ENCODE peak calls at places on chromosomes 5 and 9, in four cellular contexts. M, F, L and N are unnamed samples. For H3K36me3, the result is how much of the 10 kb centered on the place peaks cover.

GRCh38 chr5:140696891-140697492 is 3.3 kb upstream of the ZMAT2 start:
- DNase-seq in L (no peak), M (no peak), F (no peak), N (no peak)

GRCh38 chr9:127742435-127743088 is 7.5 kb upstream of the TOR2A start:
- DNase-seq in M (peak), F (no peak), L (no peak), N (no peak)

GRCh38 chr5:56763711-56764466 is 51.5 kb upstream of the MAP3K1 start:
- DNase-seq in F (peak), L (peak), M (peak), N (no peak)

GRCh38 chr5:170132642-170133448 is 27.1 kb downstream of the FOXI1 start:
- DNase-seq in F (peak), M (no peak), L (peak), N (no peak)

GRCh38 chr5:149887622-149888183 is 56.9 kb downstream of the PDE6A start:
- DNase-seq in F (peak), L (peak), M (peak), N (no peak)

GRCh38 chr5:14199902-14200301 is 56.8 kb downstream of the TRIO start:
- DNase-seq in F (no peak), M (no peak), L (no peak), N (no peak)

GRCh38 chr5:2263763-2264162 is 381.0 kb upstream of the IRX4 start:
- DNase-seq in L (no peak), M (no peak), F (no peak), N (no peak)

GRCh38 chr5:148476302-148476701 is 92.5 kb downstream of the FBXO38 start:
- DNase-seq in L (no peak), F (no peak), M (no peak), N (no peak)

GRCh38 chr9:69019808-69020207 is 5.9 kb upstream of the PRKACG start:
- DNase-seq in L (no peak), F (no peak), M (no peak), N (no peak)

GRCh38 chr5:84343171-84343570 is 41.5 kb downstream of the EDIL3 start:
- DNase-seq in M (no peak), F (no peak), L (no peak), N (no peak)

GRCh38 chr5:59328801-59329296 is 564.7 kb downstream of the PDE4D start:
- DNase-seq in F (peak), L (no peak), M (peak), N (peak)

GRCh38 chr5:125412051-125412560 is 665.7 kb upstream of the ZNF608 start:
- DNase-seq in M (peak), F (peak), L (peak), N (no peak)

DNA sequence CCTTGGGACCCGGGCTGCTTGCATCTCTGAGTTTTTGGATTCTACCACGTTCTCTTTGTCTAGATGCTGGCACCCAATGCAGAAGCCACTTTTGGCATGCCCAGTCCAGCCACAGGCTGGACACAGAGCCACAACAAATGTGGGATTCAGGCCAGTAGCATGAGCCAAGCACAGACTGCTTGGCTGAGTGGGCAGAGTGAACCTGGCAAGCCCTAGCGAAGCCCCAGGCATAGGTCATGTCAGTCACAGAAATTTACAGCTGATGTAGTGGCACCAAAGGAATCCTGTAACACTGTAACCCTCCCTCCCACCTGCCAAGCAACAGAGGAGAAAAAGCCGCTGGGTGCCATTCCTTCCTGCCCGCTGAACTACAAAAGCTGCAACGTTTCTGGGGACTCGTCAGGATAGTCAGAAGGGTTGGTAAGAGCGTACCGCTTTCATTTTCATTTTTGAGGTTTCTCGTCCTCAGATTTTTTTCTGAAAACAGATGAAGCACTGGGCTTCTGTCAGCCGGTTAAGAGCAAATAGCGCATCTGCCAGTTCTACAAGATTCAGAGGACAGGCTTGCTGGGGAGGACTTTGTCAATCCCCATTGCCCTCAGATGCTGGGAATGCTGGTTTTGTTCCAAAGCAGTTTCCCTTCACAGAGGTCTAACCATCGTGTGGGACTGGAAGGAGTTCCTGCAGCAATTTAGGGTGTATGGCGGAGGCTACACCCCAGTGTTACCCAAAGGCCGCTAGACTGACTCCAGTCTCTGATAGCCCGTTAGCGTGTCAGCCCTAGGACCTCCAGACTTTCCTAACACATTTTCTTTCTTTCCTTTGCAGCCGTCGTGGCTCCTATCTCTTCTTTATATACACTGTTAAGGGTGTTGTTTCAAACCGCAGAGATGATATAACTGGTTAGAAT is 399.0 kb downstream of the HTR1A start:
- DNase-seq in F (no peak), M (no peak), L (no peak), N (no peak)
- H3K4me3 ChIP-seq in F (no peak), M (no peak), L (no peak), N (no peak)

GRCh38 chr5:86665984-86666760 is 48.4 kb downstream of the COX7C start:
- DNase-seq in F (no peak), L (no peak), M (no peak), N (no peak)

GRCh38 chr5:86666981-86667380 is 49.2 kb downstream of the COX7C start:
- DNase-seq in M (no peak), F (no peak), L (no peak), N (no peak)

DNA sequence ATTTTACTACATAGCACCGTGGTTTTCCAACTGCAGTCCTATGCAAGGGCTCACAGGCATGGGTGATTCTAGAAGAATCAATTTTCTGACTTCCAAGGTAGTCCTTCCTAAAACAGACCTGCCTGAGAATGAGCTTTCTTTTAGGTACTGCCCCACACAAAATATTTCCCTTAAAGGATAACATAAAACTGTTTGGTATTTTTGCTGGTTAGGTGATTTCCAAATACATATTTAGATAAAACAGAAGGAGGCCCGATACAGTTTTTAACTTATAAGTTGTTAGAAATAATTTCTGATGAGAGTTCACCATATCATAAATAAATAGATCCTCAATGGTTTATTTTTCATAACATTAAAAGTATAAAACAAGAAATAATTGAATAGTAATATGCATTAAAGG is 46.4 kb downstream of the COX7C start:
- DNase-seq in F (no peak), L (no peak), M (no peak), N (no peak)
- H3K27ac ChIP-seq in F (no peak), L (no peak), M (no peak), N (no peak)

DNA sequence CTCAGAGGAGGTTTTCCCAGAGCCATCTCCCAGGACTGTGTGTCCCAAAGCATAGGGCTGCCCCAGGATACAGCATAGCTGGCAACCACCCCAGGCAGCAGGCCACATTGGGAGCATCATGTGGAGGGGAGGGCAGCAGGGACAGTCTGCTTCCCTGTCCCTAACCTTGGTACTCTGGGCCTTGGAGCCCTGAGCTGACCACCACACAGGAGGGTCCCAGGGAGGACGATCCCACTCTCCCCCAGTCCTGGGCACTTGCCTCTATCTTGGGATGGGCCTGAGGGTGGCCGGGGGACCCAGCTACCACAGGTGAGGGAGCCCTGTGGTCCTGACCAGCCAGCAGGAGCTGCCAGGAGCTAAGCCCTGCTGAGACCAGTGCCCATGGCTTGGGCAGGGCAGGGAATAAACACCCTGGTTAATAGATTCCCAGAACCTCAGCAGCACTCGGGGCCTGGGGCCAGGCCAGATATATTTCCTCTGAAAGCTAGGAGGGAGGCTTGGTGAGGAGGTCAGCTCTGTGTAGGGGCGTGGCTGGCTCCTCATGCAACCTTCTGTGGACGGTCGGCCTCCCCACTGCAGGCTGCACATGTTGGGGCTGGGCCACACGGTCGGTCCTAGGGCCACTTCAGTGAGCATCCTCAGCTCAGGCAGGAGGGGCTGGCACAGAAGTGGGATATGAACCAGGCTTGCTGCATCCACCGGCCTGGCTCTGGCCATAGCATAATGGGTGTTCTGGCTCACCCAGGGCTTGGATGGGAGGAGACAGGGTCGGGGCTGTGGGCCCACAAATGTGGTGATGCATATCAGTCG is 4.2 kb downstream of the NINJ1 start:
- DNase-seq in L (no peak), F (no peak), M (no peak), N (no peak)
- H3K36me3 ChIP-seq in L (under half), F (under half), M (under half), N (under half)

DNA sequence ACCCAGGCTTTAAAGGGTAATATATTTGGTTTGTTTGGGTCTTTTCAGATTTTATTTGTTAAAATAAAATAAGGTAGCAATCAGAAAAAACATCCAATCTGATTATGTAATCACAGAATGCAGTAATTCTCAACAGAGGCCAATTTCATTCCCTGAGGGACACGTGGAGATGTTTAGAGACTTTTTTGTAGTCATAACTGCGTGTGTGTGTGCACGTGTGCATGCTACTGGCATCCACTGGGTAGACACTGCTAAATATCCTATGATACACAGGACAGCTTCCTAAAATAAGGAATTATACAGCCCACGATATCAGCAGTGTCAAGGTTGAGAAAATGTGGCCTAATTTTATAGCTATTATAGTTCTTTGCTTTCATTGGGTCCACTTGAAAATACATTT is 180.8 kb upstream of the KLF9 start:
- DNase-seq in L (no peak), M (no peak), F (no peak), N (no peak)
- H3K4me3 ChIP-seq in L (no peak), M (no peak), F (no peak), N (no peak)

GRCh38 chr5:67816456-67816855 is 399.1 kb upstream of the PIK3R1 start:
- DNase-seq in L (no peak), F (no peak), M (no peak), N (no peak)
- H3K27ac ChIP-seq in L (no peak), F (no peak), M (peak), N (no peak)

DNA sequence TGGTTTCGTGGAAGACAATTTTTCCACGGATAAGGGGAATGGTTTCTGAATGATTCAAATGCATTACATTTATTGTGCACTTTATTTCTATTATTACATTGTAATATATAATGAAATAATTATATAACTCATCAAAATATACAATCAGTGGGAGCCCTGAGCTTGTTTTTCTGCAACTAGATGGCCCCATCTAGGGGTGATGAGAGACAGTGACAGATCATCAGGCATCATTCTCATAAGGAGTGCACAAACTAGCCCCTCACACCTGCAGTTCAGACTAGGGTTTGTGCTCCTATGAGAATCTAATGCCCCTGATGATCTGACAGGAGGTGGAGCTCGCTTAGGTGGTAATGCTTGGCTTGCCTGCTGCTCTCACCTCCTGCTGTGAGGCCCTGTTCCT is 6.4 kb downstream of the ISCA1 start:
- DNase-seq in F (no peak), M (no peak), L (no peak), N (no peak)
- H3K36me3 ChIP-seq in F (under half), M (under half), L (under half), N (under half)

GRCh38 chr9:97573482-97574073 is 59.6 kb downstream of the TSTD2 start:
- DNase-seq in F (no peak), L (peak), M (no peak), N (no peak)
- H3K4me3 ChIP-seq in F (no peak), L (no peak), M (no peak), N (no peak)

GRCh38 chr5:65161655-65162054 is 320.1 kb downstream of the ADAMTS6 start:
- DNase-seq in L (peak), F (no peak), M (no peak), N (no peak)
- H3K27ac ChIP-seq in L (peak), F (peak), M (no peak), N (no peak)